ENCODE peak calls at places on chromosomes 5 and 9, in eight cellular contexts. J, V, I, E, B, O, W and U are unnamed samples. For H3K4me1, the result is how much of the 10 kb centered on the place peaks cover.

GRCh38 chr5:129074903-129075302 is 19.6 kb upstream of the ISOC1 start:
- DNase-seq in J (no peak), V (no peak), I (no peak), E (no peak), B (no peak), O (no peak), W (no peak), U (no peak)

GRCh38 chr9:133631111-133631510 is 5.1 kb upstream of the DBH start:
- DNase-seq in J (no peak), V (no peak), I (no peak), E (no peak), B (no peak), O (no peak), W (no peak), U (no peak)

GRCh38 chr5:73890569-73890968 is 264.6 kb downstream of the ARHGEF28 start:
- DNase-seq in J (no peak), V (no peak), I (no peak), E (no peak), B (no peak), O (no peak), W (no peak), U (no peak)

GRCh38 chr5:1637639-1638481 is 114.1 kb upstream of the LPCAT1 start:
- DNase-seq in J (no peak), V (no peak), I (no peak), E (no peak), B (no peak), O (peak), W (no peak), U (no peak)

GRCh38 chr5:80481019-80481893 is 6.6 kb upstream of the FAM151B start:
- DNase-seq in J (peak), V (peak), I (no peak), E (peak), B (peak), O (no peak), W (peak), U (no peak)

GRCh38 chr9:99563364-99563763 is 258.3 kb upstream of the NR4A3 start:
- DNase-seq in J (peak), V (no peak), I (no peak), E (no peak), B (no peak), O (no peak), W (no peak), U (no peak)

GRCh38 chr5:35904443-35905132 is 33.8 kb downstream of the CAPSL start:
- DNase-seq in J (no peak), V (no peak), I (no peak), E (no peak), B (no peak), O (no peak), W (no peak), U (no peak)

GRCh38 chr9:135905380-135906282 is 1.7 kb downstream of the CAMSAP1 start:
- DNase-seq in J (peak), V (peak), I (no peak), E (no peak), B (no peak), O (peak), W (peak), U (no peak)

GRCh38 chr5:175654807-175655206 is 3.1 kb upstream of the HRH2 start:
- DNase-seq in J (no peak), V (no peak), I (no peak), E (no peak), B (no peak), O (no peak), W (no peak), U (no peak)

GRCh38 chr9:114552716-114553115 is 34.9 kb upstream of the ATP6V1G1 start:
- DNase-seq in J (peak), V (no peak), I (no peak), E (no peak), B (no peak), O (no peak), W (no peak), U (no peak)

GRCh38 chr5:60261732-60262131 is 368.2 kb upstream of the PDE4D start:
- DNase-seq in J (no peak), V (no peak), I (no peak), E (no peak), B (no peak), O (no peak), W (no peak), U (no peak)

GRCh38 chr5:98906756-98907355 is 22.0 kb downstream of the CHD1 start:
- DNase-seq in J (no peak), V (no peak), I (no peak), E (no peak), B (no peak), O (no peak), W (no peak), U (no peak)

GRCh38 chr5:93053825-93054224 is 527.2 kb downstream of the NR2F1-AS1 start:
- DNase-seq in J (no peak), V (no peak), I (no peak), E (no peak), B (no peak), O (no peak), W (no peak), U (no peak)

GRCh38 chr5:147057051-147057450 is 177.8 kb upstream of the STK32A start:
- DNase-seq in J (no peak), V (no peak), I (no peak), E (no peak), B (no peak), O (no peak), W (no peak), U (no peak)

GRCh38 chr5:128870923-128871322 is 94.4 kb upstream of the SLC27A6 start:
- DNase-seq in J (no peak), V (no peak), I (no peak), E (no peak), B (no peak), O (no peak), W (no peak), U (no peak)

GRCh38 chr9:118761016-118761790 is 608.0 kb downstream of the BRINP1 start:
- DNase-seq in J (no peak), V (no peak), I (no peak), E (no peak), B (no peak), O (no peak), W (no peak), U (no peak)

GRCh38 chr9:76803762-76804161 is 39.5 kb downstream of the PCA3 start:
- DNase-seq in J (no peak), V (no peak), I (no peak), E (no peak), B (no peak), O (no peak), W (no peak), U (no peak)

GRCh38 chr5:72599519-72600400 is 92.5 kb upstream of the ZNF366 start:
- DNase-seq in J (no peak), V (no peak), I (no peak), E (no peak), B (peak), O (no peak), W (no peak), U (no peak)

GRCh38 chr9:4113711-4114110 is 186.2 kb downstream of the GLIS3 start:
- DNase-seq in J (no peak), V (no peak), I (no peak), E (no peak), B (no peak), O (no peak), W (no peak), U (no peak)

GRCh38 chr9:3290231-3290840 is 235.5 kb downstream of the RFX3 start:
- DNase-seq in J (no peak), V (no peak), I (no peak), E (no peak), B (no peak), O (no peak), W (no peak), U (no peak)

GRCh38 chr5:6632324-6632930 is 417 bp downstream of the NSUN2 start:
- DNase-seq in J (peak), V (no peak), I (no peak), E (no peak), B (no peak), O (peak), W (no peak), U (no peak)

GRCh38 chr5:31894131-31894530 is 255.2 kb downstream of the PDZD2 start:
- DNase-seq in J (no peak), V (no peak), I (no peak), E (no peak), B (no peak), O (no peak), W (no peak), U (no peak)

GRCh38 chr5:5018560-5018935 is 121.6 kb upstream of the ADAMTS16 start:
- DNase-seq in J (no peak), V (no peak), I (no peak), E (no peak), B (no peak), O (no peak), W (no peak), U (no peak)

GRCh38 chr9:96453625-96454024 is 3.7 kb downstream of the HABP4 start:
- DNase-seq in J (peak), V (no peak), I (no peak), E (no peak), B (peak), O (no peak), W (no peak), U (no peak)

GRCh38 chr5:172561151-172561550 is 79.9 kb upstream of the NEURL1B start:
- DNase-seq in J (no peak), V (no peak), I (no peak), E (no peak), B (no peak), O (no peak), W (no peak), U (no peak)

GRCh38 chr5:30450153-30450552 is 743.3 kb upstream of the CDH6 start:
- DNase-seq in J (no peak), V (no peak), I (no peak), E (no peak), B (no peak), O (no peak), W (no peak), U (no peak)

GRCh38 chr5:54360089-54360488 is 49.7 kb upstream of the ARL15 start:
- DNase-seq in J (peak), V (no peak), I (no peak), E (no peak), B (no peak), O (no peak), W (no peak), U (no peak)

GRCh38 chr5:945691-946541 is 53.2 kb downstream of the TRIP13 start:
- DNase-seq in J (no peak), V (no peak), I (peak), E (no peak), B (no peak), O (peak), W (no peak), U (no peak)

GRCh38 chr5:174533771-174534221 is 190.6 kb upstream of the MSX2 start:
- DNase-seq in J (peak), V (no peak), I (no peak), E (no peak), B (no peak), O (no peak), W (peak), U (no peak)

GRCh38 chr5:63573402-63573801 is 388.8 kb downstream of the HTR1A start:
- DNase-seq in J (no peak), V (no peak), I (no peak), E (no peak), B (no peak), O (no peak), W (no peak), U (no peak)

GRCh38 chr9:14339746-14340145 is 25.8 kb upstream of the NFIB start:
- DNase-seq in J (no peak), V (no peak), I (no peak), E (no peak), B (no peak), O (no peak), W (no peak), U (no peak)
- H3K4me1 ChIP-seq in J (under half), V (under half), I (under half), E (under half), B (under half), O (under half), W (under half), U (under half)

GRCh38 chr9:81535542-81536241 is 153.7 kb downstream of the TLE1 start:
- DNase-seq in J (no peak), V (no peak), I (no peak), E (no peak), B (no peak), O (no peak), W (no peak), U (no peak)
- TF ChIP-seq POLR2A in J (no peak), V (no peak), I (no peak), E (no peak), B (no peak), O (no peak), W (no peak), U (no peak)

GRCh38 chr5:132802044-132802684 is 10.9 kb upstream of the SOWAHA start:
- DNase-seq in J (no peak), V (no peak), I (no peak), E (no peak), B (no peak), O (no peak), W (no peak), U (no peak)
- H3K4me1 ChIP-seq in J (under half), V (under half), I (under half), E (under half), B (under half), O (under half), W (under half), U (under half)

DNA sequence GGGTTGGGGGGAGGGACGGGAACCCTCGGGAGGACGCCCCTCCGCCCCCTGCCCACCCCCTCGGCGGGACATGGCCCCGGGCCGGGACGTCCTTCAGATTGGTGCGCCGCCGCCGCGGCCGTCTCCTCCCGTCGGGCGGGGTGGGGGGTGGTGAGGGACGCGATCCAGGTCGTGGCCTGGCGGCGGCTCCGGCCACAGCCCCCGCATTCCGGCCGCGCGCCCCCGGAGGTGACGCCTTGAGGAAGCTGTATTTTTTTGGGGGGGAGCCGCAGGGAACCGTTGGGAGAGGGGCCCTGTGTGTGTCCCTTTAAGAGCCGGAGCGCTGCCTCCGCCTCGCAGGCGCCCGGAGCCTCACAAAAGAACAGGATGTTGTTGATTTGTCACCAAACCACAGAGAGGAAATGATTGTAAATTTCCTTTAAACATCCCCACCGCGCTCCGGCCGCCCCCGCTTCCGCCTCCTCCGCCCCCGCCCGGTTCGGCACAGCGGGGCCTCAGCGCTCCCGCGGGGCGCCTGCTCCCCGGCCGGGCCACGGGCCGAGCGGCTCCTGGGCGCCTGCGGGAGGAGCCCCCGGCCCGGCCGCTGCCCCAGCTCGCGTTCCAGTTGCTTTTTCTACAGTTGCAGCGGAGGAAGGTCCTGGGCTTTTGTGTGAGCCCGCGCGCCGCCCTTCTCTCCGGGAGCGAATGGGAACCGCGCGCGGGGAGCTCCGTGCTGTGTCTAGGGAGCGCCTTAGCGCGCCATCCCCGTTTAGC is 32.1 kb upstream of the SPRY4 start:
- DNase-seq in J (peak), V (peak), I (peak), E (peak), B (peak), O (peak), W (peak), U (peak)
- TF ChIP-seq POLR2A in J (peak), V (no peak), I (peak), E (peak), B (peak), O (peak), W (no peak), U (no peak)